ENCODE peak calls at places on chromosomes 13 and 19, in six cellular contexts. S is A549, N is NB4, L is endothelial cell of umbilical vein, V is GM12878, Y is K562. B is an unnamed sample.
A peak's percentile ranks its signal among the peaks of the same experiment; 100 is the strongest.

GRCh38 chr13:113840541-113841354 is 23.1 kb downstream of the GAS6 start:
- DNase-seq in L (no peak), N (no peak), Y (no peak), V (no peak), S (no peak), B (no peak)

GRCh38 chr13:58574791-58575190 is 943.2 kb downstream of the PCDH17 start:
- DNase-seq in S (no peak), L (no peak), V (no peak), N (no peak), Y (no peak), B (no peak)

GRCh38 chr13:63435668-63436275 is 2020.1 kb upstream of the PCDH20 start:
- DNase-seq in V (no peak), L (peak; percentile 24), N (peak; percentile 16), S (no peak), Y (no peak), B (no peak)

GRCh38 chr19:49807888-49808675 is 5.0 kb downstream of the FUZ start:
- DNase-seq in V (no peak), S (no peak), N (no peak), Y (no peak), L (no peak), B (no peak)

GRCh38 chr19:21593934-21594844 is 88.8 kb downstream of the ZNF429 start:
- DNase-seq in L (no peak), Y (peak; percentile 39), V (no peak), S (no peak), N (peak; percentile 72), B (no peak)

GRCh38 chr19:5615756-5616327 is 6.7 kb downstream of the SAFB2 start:
- DNase-seq in Y (no peak), S (no peak), N (no peak), L (no peak), V (no peak), B (no peak)

GRCh38 chr13:92804926-92805325 is 421.7 kb upstream of the GPC6 start:
- DNase-seq in N (no peak), V (no peak), S (no peak), L (no peak), Y (no peak), B (no peak)

GRCh38 chr19:29946645-29947044 is 4.6 kb downstream of the URI1 start:
- DNase-seq in S (no peak), L (no peak), V (no peak), Y (no peak), N (no peak), B (no peak)

GRCh38 chr13:75258159-75258782 is 223.7 kb downstream of the TBC1D4 start:
- DNase-seq in S (no peak), Y (no peak), N (peak; percentile 51), V (no peak), L (peak; percentile 65), B (peak; percentile 16)

GRCh38 chr19:30096596-30097370 is 154.7 kb downstream of the URI1 start:
- DNase-seq in N (no peak), S (no peak), V (no peak), L (no peak), Y (no peak), B (no peak)

GRCh38 chr19:13935765-13936486 is 2.3 kb downstream of the PODNL1 start:
- DNase-seq in V (no peak), L (no peak), Y (peak; percentile 64), S (no peak), N (no peak), B (no peak)

GRCh38 chr19:13932911-13933393 is 5.3 kb downstream of the PODNL1 start:
- DNase-seq in N (no peak), V (no peak), Y (no peak), S (no peak), L (no peak), B (no peak)

GRCh38 chr19:13934785-13935109 is 3.5 kb downstream of the PODNL1 start:
- DNase-seq in L (no peak), N (no peak), Y (no peak), S (no peak), V (no peak), B (no peak)

GRCh38 chr19:13937479-13938360 is 497 bp downstream of the PODNL1 start:
- DNase-seq in Y (peak; percentile 37), S (no peak), L (no peak), N (no peak), V (no peak), B (no peak)

DNA sequence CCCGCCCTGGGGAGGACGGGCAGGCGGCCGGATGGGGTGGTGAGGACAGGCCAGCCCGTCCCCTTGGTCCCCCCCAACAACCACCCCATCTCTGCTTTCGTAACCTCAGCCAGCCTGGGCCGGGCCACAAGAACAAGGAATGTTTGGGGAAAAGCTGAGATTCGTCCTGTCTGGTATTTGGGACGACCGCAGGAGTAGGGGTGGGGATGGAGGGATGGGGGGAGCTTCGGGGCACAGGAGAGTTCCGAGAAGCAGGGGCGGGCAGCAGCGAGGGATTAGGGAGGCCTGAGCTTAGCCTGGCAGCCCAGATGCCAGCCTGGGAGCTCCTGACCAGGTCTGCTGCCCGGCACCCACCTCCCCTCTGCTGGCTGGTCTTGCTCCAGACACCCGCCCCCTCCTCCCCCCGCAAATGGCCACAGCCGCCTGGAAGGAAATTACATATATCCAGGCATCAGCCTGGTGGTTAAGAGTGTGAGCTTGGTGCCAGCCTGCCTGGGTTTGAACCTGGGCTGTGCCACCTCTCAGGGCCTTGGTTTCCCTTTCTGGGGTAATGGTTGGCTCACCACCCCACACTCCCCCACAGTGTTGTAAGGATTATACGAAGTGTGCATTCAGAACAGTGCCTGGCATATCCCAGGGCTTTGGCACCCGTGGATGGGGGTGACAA is at the start of gene PODNL1:
- DNase-seq in S (no peak), L (no peak), V (no peak), N (no peak), Y (no peak), B (no peak)
- TF ChIP-seq MYC in S (no peak), L (no peak), V (no peak), N (no peak), Y (no peak), B (no peak)

DNA sequence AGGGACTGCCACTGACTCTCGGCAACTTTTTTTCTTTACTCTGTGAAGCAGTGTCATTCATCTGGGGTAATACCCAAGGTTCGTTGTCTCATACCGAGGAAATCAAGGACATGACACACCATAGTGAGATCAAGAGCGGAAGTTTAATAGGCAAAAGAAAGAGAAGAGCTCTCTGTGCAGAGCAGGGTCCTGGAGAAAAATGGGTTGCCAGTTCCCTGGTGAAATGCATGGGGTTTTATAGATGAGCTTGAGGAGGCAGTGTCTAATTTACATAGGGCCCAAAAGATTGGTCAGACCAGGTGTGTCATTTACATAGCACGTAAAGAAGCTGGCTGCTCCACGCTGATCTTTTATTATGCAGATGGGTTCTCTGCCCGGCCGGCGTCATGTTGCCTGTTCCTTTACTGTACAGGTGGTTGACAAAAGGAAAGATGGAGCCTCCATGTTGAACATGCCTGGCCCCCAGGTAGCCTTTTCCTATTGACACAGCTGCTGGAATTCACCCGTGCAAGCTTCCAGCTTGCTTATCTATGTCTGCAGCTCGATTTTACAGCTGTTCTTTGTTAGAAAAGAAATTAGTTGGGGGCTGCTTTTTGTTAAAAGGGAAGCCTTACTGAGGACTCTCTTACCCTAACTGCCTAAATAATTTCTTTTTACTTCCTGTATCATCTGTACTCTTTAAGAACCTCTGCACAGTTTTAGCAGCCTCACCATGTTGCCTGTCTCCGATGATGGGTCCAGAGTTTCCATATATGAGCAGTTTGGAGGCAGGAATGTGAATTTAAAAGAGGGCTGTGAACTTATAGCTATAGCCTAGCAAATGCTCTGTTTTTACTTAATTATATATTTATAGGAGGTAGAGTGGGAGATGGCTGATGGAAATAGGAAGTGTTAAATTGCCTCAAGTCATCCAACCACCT is 98.0 kb upstream of the DIAPH3 start:
- DNase-seq in L (no peak), S (no peak), N (no peak), Y (no peak), V (no peak), B (no peak)
- TF ChIP-seq MYC in L (no peak), S (no peak), N (no peak), Y (no peak), V (no peak), B (no peak)

GRCh38 chr19:24029941-24030636 is 56.9 kb upstream of the ZNF254 start:
- DNase-seq in S (no peak), Y (no peak), L (no peak), N (no peak), V (no peak), B (peak; percentile 25)
- TF ChIP-seq MYC in S (no peak), Y (no peak), L (no peak), N (no peak), V (no peak), B (no peak)

GRCh38 chr19:2721570-2722540 is 683 bp upstream of the DIRAS1 start:
- DNase-seq in N (no peak), L (no peak), Y (no peak), S (no peak), V (no peak), B (no peak)

GRCh38 chr19:2722541-2723344 is 1.6 kb upstream of the DIRAS1 start:
- DNase-seq in N (peak; percentile 79), L (no peak), Y (peak; percentile 60), V (no peak), S (peak; percentile 67), B (no peak)

GRCh38 chr19:2724148-2724557 is 3.0 kb upstream of the DIRAS1 start:
- DNase-seq in S (no peak), V (no peak), Y (no peak), L (no peak), N (no peak), B (no peak)

GRCh38 chr19:2723747-2724146 is 2.6 kb upstream of the DIRAS1 start:
- DNase-seq in N (no peak), S (no peak), Y (no peak), V (no peak), L (no peak), B (no peak)

DNA sequence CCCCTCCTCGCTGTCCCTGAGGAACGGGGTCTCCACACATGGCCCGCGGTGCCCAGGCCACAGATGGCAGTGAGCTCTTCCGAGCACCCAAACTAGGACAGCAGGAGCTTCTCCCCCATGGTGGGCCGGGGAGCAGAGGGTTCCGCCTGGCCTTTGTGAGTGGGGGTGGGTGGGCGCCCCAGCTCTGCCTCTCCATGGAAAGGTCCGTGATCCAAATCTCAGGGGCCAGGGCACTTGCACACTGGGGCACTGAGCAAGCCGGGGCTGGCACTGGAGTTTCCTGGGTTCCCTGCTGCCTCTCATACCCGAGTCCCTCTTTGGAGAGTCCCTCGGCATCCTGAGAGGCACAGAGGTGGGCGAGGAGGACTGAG is 2.2 kb upstream of the DIRAS1 start:
- DNase-seq in V (no peak), N (no peak), Y (no peak), L (no peak), S (no peak), B (no peak)
- TF ChIP-seq MYC in V (no peak), N (no peak), Y (no peak), L (no peak), S (no peak), B (no peak)

DNA sequence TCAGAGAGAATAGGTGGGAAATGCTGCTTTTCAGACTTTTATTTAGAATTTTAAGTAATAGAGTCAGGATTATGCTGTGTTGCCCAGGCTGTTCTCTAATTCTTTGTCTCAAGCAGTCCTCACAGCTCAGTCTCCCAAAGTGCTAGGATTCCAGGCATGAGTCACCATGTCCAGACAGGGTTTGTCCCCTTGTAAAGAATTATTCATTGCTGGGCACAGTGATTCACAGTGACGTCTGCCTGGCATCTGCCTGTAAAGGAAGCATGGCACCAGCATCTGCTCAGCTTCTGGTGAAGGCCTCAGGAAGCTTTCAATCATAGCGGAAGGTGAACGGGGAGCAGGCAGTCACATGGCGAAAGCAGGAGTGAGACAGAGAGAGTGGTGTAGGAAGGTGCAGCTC is 17.7 kb downstream of the ZNF763 start:
- DNase-seq in S (no peak), L (no peak), N (no peak), Y (no peak), V (no peak), B (no peak)
- TF ChIP-seq MYC in S (no peak), L (no peak), N (no peak), Y (no peak), V (no peak), B (no peak)